ENCODE peak calls at places on chromosomes 1 and 21, in nine cellular contexts. H is adipocyte; X is lung; Z is activated CD4-positive, alpha-beta T cell treated with anti-CD3 and anti-CD28 coated beads for 36 hours; O is aorta; U is NCI-H1105; C is anterior cingulate cortex; S is MM.1S; A is left ventricle myocardium inferior. W is an unnamed sample.

GRCh38 chr1:3548156-3548893 is 63.0 kb downstream of the MEGF6 start:
- DNase-seq in H (peak; percentile 71), X (no peak), Z (no peak), O (peak; percentile 89), U (no peak), C (no peak), S (no peak), A (no peak), W (no peak)

GRCh38 chr1:202084791-202085681 is 37.7 kb upstream of the GPR37L1 start:
- DNase-seq in H (no peak), X (no peak), Z (no peak), O (no peak), U (peak; percentile 79), C (peak; percentile 94), S (no peak), A (no peak), W (no peak)

GRCh38 chr21:36135391-36136094 is 664 bp downstream of the CBR3 start:
- DNase-seq in H (peak; percentile 89), X (peak; percentile 59), Z (peak; percentile 78), O (peak; percentile 82), U (peak; percentile 54), C (peak; percentile 31), S (peak; percentile 84), A (peak; percentile 83), W (peak; percentile 43)

GRCh38 chr1:180309338-180309737 is 79.3 kb downstream of the LHX4 start:
- DNase-seq in H (peak; percentile 56), X (no peak), Z (no peak), O (no peak), U (no peak), C (no peak), S (no peak), A (no peak), W (no peak)

GRCh38 chr1:77975386-77975785 is 3.5 kb downstream of the FUBP1 start:
- DNase-seq in H (peak; percentile 50), X (no peak), Z (no peak), O (no peak), U (no peak), C (no peak), S (no peak), A (no peak), W (no peak)

GRCh38 chr1:98331232-98331631 is 330.3 kb upstream of the SNX7 start:
- DNase-seq in H (peak; percentile 34), X (no peak), Z (no peak), O (no peak), U (no peak), C (no peak), S (no peak), A (no peak), W (no peak)

GRCh38 chr1:151994956-151995355 is 1.3 kb upstream of the S100A10 start:
- DNase-seq in H (peak; percentile 94), X (peak; percentile 42), Z (no peak), O (no peak), U (no peak), C (no peak), S (no peak), A (no peak), W (no peak)

GRCh38 chr1:235404190-235404589 is 37.0 kb downstream of the TBCE start:
- DNase-seq in H (peak; percentile 25), X (no peak), Z (no peak), O (no peak), U (no peak), C (no peak), S (no peak), A (no peak), W (no peak)

GRCh38 chr1:169031566-169032224 is 74.8 kb upstream of the ATP1B1 start:
- DNase-seq in H (peak; percentile 11), X (no peak), Z (no peak), O (no peak), U (no peak), C (no peak), S (no peak), A (no peak), W (no peak)

GRCh38 chr1:77263708-77264107 is 18.1 kb upstream of the AK5 start:
- DNase-seq in H (no peak), X (no peak), Z (no peak), O (no peak), U (no peak), C (no peak), S (no peak), A (no peak), W (no peak)

GRCh38 chr1:69791311-69791710 is 223.6 kb downstream of the LRRC7 start:
- DNase-seq in H (no peak), X (no peak), Z (no peak), O (no peak), U (no peak), C (no peak), S (no peak), A (no peak), W (no peak)

GRCh38 chr1:10667815-10668214 is 128.6 kb downstream of the CASZ1 start:
- DNase-seq in H (no peak), X (no peak), Z (no peak), O (no peak), U (peak; percentile 82), C (no peak), S (no peak), A (no peak), W (no peak)

GRCh38 chr1:39955547-39956539 is 898 bp downstream of the MFSD2A start:
- DNase-seq in H (peak; percentile 72), X (no peak), Z (peak; percentile 79), O (peak; percentile 79), U (peak; percentile 91), C (no peak), S (peak; percentile 59), A (no peak), W (peak; percentile 20)

GRCh38 chr21:44494418-44494817 is 39.1 kb downstream of the LRRC3 start:
- DNase-seq in H (no peak), X (no peak), Z (no peak), O (peak; percentile 60), U (no peak), C (no peak), S (no peak), A (no peak), W (no peak)

GRCh38 chr1:202656951-202657646 is 53.2 kb downstream of the SYT2 start:
- DNase-seq in H (peak; percentile 36), X (no peak), Z (no peak), O (no peak), U (no peak), C (no peak), S (no peak), A (no peak), W (no peak)